ENCODE peak calls at places on chromosome 11, in nine cellular contexts. V, R, Z, D, U, O, Q, L and C are unnamed samples.

GRCh38 chr11:111561801-111562325 is 21.3 kb downstream of the LAYN start:
- DNase-seq in V (no peak), R (no peak), Z (no peak), D (no peak), U (no peak), O (no peak), Q (no peak), L (peak; percentile 88), C (no peak)

GRCh38 chr11:46363031-46363407 is 15.8 kb downstream of the DGKZ start:
- DNase-seq in V (peak; percentile 77), R (peak; percentile 87), Z (no peak), D (peak; percentile 26), U (no peak), O (no peak), Q (peak; percentile 68), L (peak; percentile 86), C (no peak)

GRCh38 chr11:88680806-88681205 is 343.3 kb upstream of the CTSC start:
- DNase-seq in V (no peak), R (no peak), Z (no peak), D (no peak), U (no peak), O (no peak), Q (no peak), L (peak; percentile 2), C (no peak)

GRCh38 chr11:111166655-111167054 is 78.9 kb upstream of the POU2AF2 start:
- DNase-seq in V (no peak), R (no peak), Z (no peak), D (no peak), U (no peak), O (no peak), Q (no peak), L (no peak), C (no peak)

GRCh38 chr11:121890377-121890776 is 225.6 kb downstream of the BLID start:
- DNase-seq in V (peak; percentile 8), R (no peak), Z (no peak), D (no peak), U (no peak), O (no peak), Q (no peak), L (peak; percentile 97), C (no peak)

GRCh38 chr11:126355926-126356897 is 726 bp downstream of the ST3GAL4 start:
- DNase-seq in V (peak; percentile 26), R (peak; percentile 73), Z (peak; percentile 41), D (no peak), U (peak; percentile 39), O (no peak), Q (peak; percentile 36), L (peak; percentile 47), C (no peak)

GRCh38 chr11:72758690-72759389 is 6.6 kb upstream of the ARAP1 start:
- DNase-seq in V (no peak), R (peak; percentile 69), Z (peak; percentile 21), D (no peak), U (peak; percentile 62), O (no peak), Q (peak; percentile 50), L (no peak), C (peak; percentile 17)

GRCh38 chr11:31641477-31642062 is 132.0 kb downstream of the ELP4 start:
- DNase-seq in V (peak; percentile 41), R (no peak), Z (peak; percentile 94), D (peak; percentile 68), U (peak; percentile 59), O (no peak), Q (no peak), L (peak; percentile 36), C (peak; percentile 94)

GRCh38 chr11:47278769-47279168 is 8.8 kb downstream of the MADD start:
- DNase-seq in V (no peak), R (no peak), Z (no peak), D (no peak), U (no peak), O (no peak), Q (no peak), L (no peak), C (no peak)

GRCh38 chr11:84634309-84634708 is 992.8 kb downstream of the DLG2 start:
- DNase-seq in V (no peak), R (no peak), Z (no peak), D (no peak), U (no peak), O (no peak), Q (no peak), L (no peak), C (no peak)

GRCh38 chr11:116148056-116148455 is 624.7 kb downstream of the BUD13 start:
- DNase-seq in V (no peak), R (no peak), Z (peak; percentile 88), D (no peak), U (peak; percentile 17), O (no peak), Q (no peak), L (no peak), C (peak; percentile 99)